ENCODE peak calls at places on chromosomes 2 and 18, in nine cellular contexts. K is stomach, Z is left ventricle myocardium inferior, V is colonic mucosa, X is ovary, L is iPS DF 6.9, D is tibial nerve, A is IMR-90, C is upper lobe of left lung. Q is an unnamed sample.

GRCh38 chr2:241286348-241287090 is 29.0 kb downstream of the HDLBP start:
- DNase-seq in K (no peak), D (no peak), Z (no peak), C (no peak), V (no peak), X (no peak), A (no peak), L (no peak), Q (no peak)

GRCh38 chr18:50313873-50314460 is 26.5 kb upstream of the CXXC1 start:
- DNase-seq in D (no peak), A (no peak), C (no peak), V (no peak), Z (no peak), X (no peak), L (no peak), K (no peak), Q (no peak)

GRCh38 chr2:106065268-106065982 is 128.7 kb downstream of the UXS1 start:
- DNase-seq in D (no peak), A (no peak), X (no peak), Z (peak), V (no peak), K (no peak), L (no peak), C (peak), Q (no peak)

GRCh38 chr2:19416784-19417684 is 58.6 kb upstream of the OSR1 start:
- DNase-seq in Z (peak), C (no peak), X (no peak), D (no peak), K (no peak), L (no peak), V (no peak), A (no peak), Q (no peak)

GRCh38 chr2:203733683-203734082 is 27.2 kb downstream of the CD28 start:
- DNase-seq in Z (no peak), X (no peak), K (no peak), C (no peak), A (no peak), V (no peak), D (no peak), L (no peak), Q (no peak)

GRCh38 chr2:201118957-201119848 is 3.2 kb downstream of the CFLAR start:
- DNase-seq in K (no peak), Z (no peak), V (no peak), D (no peak), X (no peak), L (no peak), A (peak), C (no peak), Q (no peak)

GRCh38 chr2:138421315-138421970 is 80.1 kb upstream of the SPOPL start:
- DNase-seq in K (no peak), Z (no peak), D (no peak), C (no peak), A (peak), L (no peak), V (no peak), X (no peak), Q (no peak)

GRCh38 chr2:30026091-30027055 is 105.0 kb upstream of the ALK start:
- DNase-seq in D (no peak), L (peak), K (peak), C (peak), X (no peak), A (peak), V (no peak), Z (peak), Q (no peak)

GRCh38 chr2:46187112-46187618 is 110.0 kb upstream of the EPAS1 start:
- DNase-seq in K (peak), A (peak), C (no peak), D (no peak), V (peak), X (peak), L (no peak), Z (no peak), Q (no peak)

GRCh38 chr18:43001821-43002220 is 113.7 kb downstream of the RIT2 start:
- DNase-seq in L (no peak), Z (no peak), V (no peak), A (peak), K (no peak), X (no peak), D (no peak), C (no peak), Q (no peak)

GRCh38 chr2:138071720-138072719 is 107.7 kb downstream of the HNMT start:
- DNase-seq in D (no peak), Z (no peak), X (no peak), V (no peak), C (no peak), A (peak), L (no peak), K (no peak), Q (no peak)

GRCh38 chr18:62596145-62597005 is 73.5 kb downstream of the ZCCHC2 start:
- DNase-seq in C (peak), L (no peak), X (no peak), D (no peak), K (no peak), V (no peak), A (no peak), Z (peak), Q (no peak)

GRCh38 chr2:58436842-58437241 is 195.7 kb upstream of the FANCL start:
- DNase-seq in V (no peak), K (no peak), C (no peak), L (no peak), A (no peak), D (no peak), Z (no peak), X (no peak), Q (no peak)

GRCh38 chr18:35513181-35513932 is 15.6 kb upstream of the INO80C start:
- DNase-seq in A (peak), K (no peak), L (no peak), V (peak), Z (peak), D (no peak), X (no peak), C (no peak), Q (no peak)

GRCh38 chr2:238747557-238747956 is 100.3 kb upstream of the TWIST2 start:
- DNase-seq in L (no peak), Z (no peak), A (no peak), K (no peak), V (no peak), D (no peak), X (no peak), C (no peak), Q (no peak)

GRCh38 chr2:100756704-100757103 is 63.2 kb upstream of the NPAS2 start:
- DNase-seq in X (no peak), A (peak), C (no peak), D (no peak), V (no peak), Z (no peak), K (no peak), L (no peak), Q (no peak)
- H3K4me3 ChIP-seq in X (no peak), A (no peak), C (no peak), D (no peak), V (no peak), Z (no peak), K (no peak), L (no peak), Q (no peak)

GRCh38 chr18:37636831-37637230 is 71.2 kb upstream of the CELF4 start:
- DNase-seq in A (no peak), V (no peak), D (no peak), C (no peak), Z (no peak), L (no peak), K (no peak), X (no peak), Q (no peak)
- H3K4me3 ChIP-seq in A (no peak), V (no peak), D (no peak), C (no peak), Z (no peak), L (no peak), K (no peak), X (no peak), Q (no peak)

GRCh38 chr2:217901400-217901799 is 101.4 kb downstream of the TNS1 start:
- DNase-seq in X (peak), C (no peak), Z (no peak), K (no peak), V (no peak), A (no peak), D (no peak), L (no peak), Q (no peak)

GRCh38 chr2:217903859-217904613 is 98.8 kb downstream of the TNS1 start:
- DNase-seq in Z (peak), L (no peak), A (peak), C (no peak), X (peak), D (peak), K (peak), V (peak), Q (no peak)

GRCh38 chr2:217901826-217902225 is 101.0 kb downstream of the TNS1 start:
- DNase-seq in L (no peak), D (no peak), A (peak), X (peak), C (no peak), V (no peak), Z (peak), K (no peak), Q (no peak)

GRCh38 chr2:217903142-217903858 is 99.5 kb downstream of the TNS1 start:
- DNase-seq in D (no peak), X (no peak), V (no peak), Z (no peak), C (no peak), A (no peak), L (no peak), K (no peak), Q (no peak)

GRCh38 chr2:217902281-217903141 is 100.3 kb downstream of the TNS1 start:
- DNase-seq in X (peak), D (peak), A (peak), V (peak), K (peak), L (no peak), C (no peak), Z (peak), Q (no peak)
- H3K4me3 ChIP-seq in X (peak), D (no peak), A (no peak), V (no peak), K (no peak), L (no peak), C (no peak), Z (peak), Q (no peak)

DNA sequence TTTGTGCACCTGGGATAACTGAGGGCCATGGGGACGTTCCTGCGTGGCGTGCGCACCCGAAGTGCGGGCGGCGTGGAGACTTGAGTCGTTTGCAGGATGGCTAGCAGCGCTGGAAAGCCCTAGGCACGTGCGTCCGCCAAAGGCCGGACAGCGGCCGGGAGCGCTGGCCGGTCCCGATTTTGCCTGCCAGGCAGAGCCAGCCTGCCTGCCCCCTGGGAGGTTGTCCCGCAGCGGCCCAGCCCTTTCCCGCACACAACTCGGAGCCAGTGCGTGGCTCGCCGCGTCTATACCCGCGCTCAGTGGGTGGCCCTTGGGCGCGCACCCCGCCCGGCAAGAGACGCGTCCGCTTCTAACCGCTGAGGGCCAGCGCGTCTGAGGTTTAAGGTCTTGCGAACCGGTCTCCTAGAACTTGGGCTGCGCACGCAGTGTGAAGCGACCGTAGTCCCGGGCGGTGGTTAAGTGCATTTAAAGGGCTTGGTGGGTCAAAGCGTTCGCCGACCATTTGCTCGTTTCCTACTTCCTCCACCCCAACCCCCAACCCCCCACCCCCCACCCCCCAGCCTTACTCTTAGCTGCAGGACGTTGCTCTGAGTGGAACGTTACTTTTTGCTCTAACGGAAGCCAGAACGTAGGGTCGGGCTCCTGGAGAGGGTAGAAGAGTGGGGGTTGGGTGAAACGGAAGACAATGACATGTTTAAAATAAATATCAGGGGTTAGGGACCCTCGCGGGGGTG is 627 bp downstream of the CDCA7 start:
- DNase-seq in L (no peak), V (peak), X (peak), K (peak), C (peak), A (peak), D (no peak), Z (peak), Q (no peak)
- H3K4me3 ChIP-seq in L (peak), V (peak), X (peak), K (peak), C (peak), A (peak), D (peak), Z (peak), Q (peak)

GRCh38 chr2:27735263-27735904 is 36.1 kb upstream of the MRPL33 start:
- DNase-seq in V (peak), A (peak), D (peak), Z (peak), K (peak), X (peak), L (no peak), C (peak), Q (no peak)
- H3K4me3 ChIP-seq in V (peak), A (peak), D (peak), Z (peak), K (peak), X (peak), L (peak), C (no peak), Q (peak)